ENCODE peak calls at places on chromosomes 2 and 18, in five cellular contexts. L is GM12878, M is upper lobe of left lung, G is stomach, J is HepG2. D is an unnamed sample.

GRCh38 chr2:75570024-75570947 is 9.5 kb upstream of the EVA1A start:
- DNase-seq in J (no peak), G (no peak), L (no peak), M (no peak), D (no peak)

GRCh38 chr2:236684534-236685256 is 115.1 kb downstream of the ACKR3 start:
- DNase-seq in M (no peak), L (no peak), J (no peak), G (no peak), D (no peak)

GRCh38 chr2:27723372-27724144 is 48.0 kb upstream of the MRPL33 start:
- DNase-seq in L (no peak), M (peak; percentile 79), J (peak; percentile 75), G (peak; percentile 79), D (peak; percentile 70)

GRCh38 chr2:51624995-51625394 is 593.1 kb upstream of the NRXN1 start:
- DNase-seq in L (no peak), J (no peak), M (no peak), G (no peak), D (no peak)

GRCh38 chr2:222972420-222972819 is 79.6 kb upstream of the KCNE4 start:
- DNase-seq in M (no peak), J (no peak), G (no peak), L (no peak), D (no peak)

GRCh38 chr18:54327818-54328217 is 29.8 kb downstream of the STARD6 start:
- DNase-seq in J (no peak), M (no peak), L (no peak), G (no peak), D (no peak)

GRCh38 chr2:11796190-11797171 is 50.0 kb downstream of the LPIN1 start:
- DNase-seq in J (no peak), M (no peak), G (no peak), L (no peak), D (no peak)

GRCh38 chr2:118696786-118697465 is 150.5 kb downstream of the EN1 start:
- DNase-seq in J (no peak), M (no peak), G (no peak), L (no peak), D (no peak)

GRCh38 chr2:188293601-188294482 is 2.2 kb downstream of the GULP1 start:
- DNase-seq in L (no peak), G (peak; percentile 81), M (peak; percentile 66), J (no peak), D (peak; percentile 79)

GRCh38 chr18:24446953-24447537 is 13.4 kb upstream of the HRH4 start:
- DNase-seq in J (no peak), M (no peak), G (no peak), L (no peak), D (no peak)

GRCh38 chr2:128808462-128809255 is 490.0 kb upstream of the HS6ST1 start:
- DNase-seq in L (no peak), M (no peak), G (no peak), J (no peak), D (no peak)

GRCh38 chr2:160169401-160169918 is 30.6 kb downstream of the ITGB6 start:
- DNase-seq in L (no peak), M (no peak), J (no peak), G (no peak), D (no peak)

DNA sequence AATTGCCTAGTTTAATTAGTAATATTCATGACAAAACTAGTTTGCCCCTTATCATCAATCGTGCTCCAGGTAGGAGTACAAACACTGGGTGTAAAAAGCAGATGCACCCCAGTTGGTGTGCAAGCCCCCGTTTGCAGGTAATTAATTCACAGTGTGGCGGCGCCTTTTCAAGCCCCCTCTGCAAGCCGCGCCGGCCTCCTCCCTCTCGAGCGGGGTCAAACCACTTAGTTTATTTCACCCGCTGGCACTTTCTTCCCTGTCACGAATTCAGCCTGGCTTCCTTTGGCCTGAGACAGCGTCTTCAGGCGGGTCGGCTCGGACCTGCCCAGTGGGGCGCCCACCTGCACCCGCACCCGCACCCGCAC is 64.7 kb upstream of the MAPRE2 start:
- DNase-seq in M (no peak), L (no peak), J (no peak), G (no peak), D (no peak)
- H3K27ac ChIP-seq in M (no peak overlapping the region), L (no peak overlapping the region), J (peak overlapping the region; percentile 46), G (peak overlapping the region; percentile 93), D (peak overlapping the region; percentile 88)

GRCh38 chr2:64645014-64645418 is 8.7 kb downstream of the SERTAD2 start:
- DNase-seq in G (peak; percentile 52), L (no peak), M (peak; percentile 76), J (peak; percentile 78), D (peak; percentile 63)
- TF ChIP-seq EP300 in G (no peak), L (no peak), M (no peak), J (no peak), D (no peak)

DNA sequence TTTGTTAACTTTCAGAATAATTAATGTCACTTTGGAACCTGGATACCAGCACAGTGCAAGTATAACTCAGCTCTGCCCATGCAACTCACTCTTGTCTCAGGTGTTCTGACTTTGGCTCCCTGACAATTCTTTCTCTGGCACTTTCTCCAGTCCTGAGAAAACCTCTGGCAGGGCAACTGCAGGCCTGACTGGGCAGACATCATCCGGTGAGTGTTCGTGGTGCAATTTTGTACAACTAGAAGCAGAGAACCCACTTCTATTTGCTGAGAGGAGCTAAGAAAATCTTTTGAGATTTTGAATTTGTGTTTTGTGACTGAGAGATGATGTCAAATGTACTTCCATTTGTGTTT is 142.9 kb downstream of the AQP4 start:
- DNase-seq in J (no peak), G (no peak), M (no peak), L (no peak), D (no peak)
- TF ChIP-seq POLR2AphosphoS5 in J (no peak), G (no peak), M (no peak), L (no peak), D (no peak)

GRCh38 chr2:37855283-37856041 is 69.6 kb upstream of the RMDN2 start:
- DNase-seq in L (no peak), J (no peak), G (peak; percentile 56), M (peak; percentile 68), D (no peak)

GRCh38 chr2:37857485-37858196 is 67.4 kb upstream of the RMDN2 start:
- DNase-seq in M (no peak), J (no peak), G (no peak), L (no peak), D (no peak)

GRCh38 chr2:37858725-37859267 is 66.3 kb upstream of the RMDN2 start:
- DNase-seq in J (no peak), L (no peak), G (no peak), M (no peak), D (no peak)

GRCh38 chr2:37856101-37856751 is 68.9 kb upstream of the RMDN2 start:
- DNase-seq in M (no peak), J (no peak), L (no peak), G (no peak), D (no peak)

GRCh38 chr2:37858197-37858711 is 66.8 kb upstream of the RMDN2 start:
- DNase-seq in L (no peak), M (no peak), G (no peak), J (no peak), D (peak; percentile 15)
- H3K27ac ChIP-seq in L (no peak overlapping the region), M (no peak overlapping the region), G (no peak overlapping the region), J (no peak overlapping the region), D (peak overlapping the region; percentile 73)

GRCh38 chr2:214096200-214096599 is 314.7 kb upstream of the VWC2L start:
- DNase-seq in J (no peak), M (no peak), G (no peak), L (no peak), D (no peak)
- TF ChIP-seq EP300 in J (no peak), M (no peak), G (no peak), L (no peak), D (no peak)

GRCh38 chr2:150485871-150486538 is 1.5 kb downstream of the RND3 start:
- DNase-seq in G (peak; percentile 80), L (no peak), J (no peak), M (peak; percentile 63), D (peak; percentile 80)

GRCh38 chr2:150486539-150487484 is 655 bp downstream of the RND3 start:
- DNase-seq in M (peak; percentile 27), L (no peak), G (peak; percentile 50), J (no peak), D (peak; percentile 54)

GRCh38 chr2:150490466-150490865 is 3.0 kb upstream of the RND3 start:
- DNase-seq in J (no peak), L (no peak), M (no peak), G (no peak), D (no peak)

GRCh38 chr2:150485114-150485870 is 2.2 kb downstream of the RND3 start:
- DNase-seq in M (peak; percentile 74), J (peak; percentile 30), G (peak; percentile 89), L (no peak), D (peak; percentile 89)

GRCh38 chr2:150487537-150488429 is at the start of gene RND3:
- DNase-seq in J (peak; percentile 87), G (peak; percentile 96), L (no peak), M (peak; percentile 94), D (peak; percentile 97)
- TF ChIP-seq POLR2AphosphoS5 in J (no peak), G (peak; percentile 98), L (no peak), M (peak; percentile 95), D (peak; percentile 100)

GRCh38 chr2:230680463-230681195 is 32.0 kb upstream of the CAB39 start:
- DNase-seq in G (no peak), M (no peak), J (no peak), L (no peak), D (no peak)
- H3K27ac ChIP-seq in G (no peak overlapping the region), M (no peak overlapping the region), J (no peak overlapping the region), L (no peak overlapping the region), D (no peak overlapping the region)

GRCh38 chr2:134134313-134134706 is 119.6 kb upstream of the MGAT5 start:
- DNase-seq in L (no peak), J (no peak), M (no peak), G (no peak), D (no peak)

GRCh38 chr2:134134827-134135226 is 119.0 kb upstream of the MGAT5 start:
- DNase-seq in L (no peak), J (no peak), M (no peak), G (no peak), D (no peak)

GRCh38 chr2:134133622-134134312 is 120.1 kb upstream of the MGAT5 start:
- DNase-seq in L (no peak), G (no peak), M (no peak), J (no peak), D (no peak)

GRCh38 chr2:134131681-134132486 is 122.0 kb upstream of the MGAT5 start:
- DNase-seq in G (no peak), M (no peak), L (no peak), J (no peak), D (no peak)

GRCh38 chr2:134132487-134132857 is 121.4 kb upstream of the MGAT5 start:
- DNase-seq in G (no peak), L (no peak), M (no peak), J (peak; percentile 80), D (no peak)
- TF ChIP-seq EP300 in G (no peak), L (no peak), M (no peak), J (peak; percentile 55), D (no peak)

GRCh38 chr2:3581367-3582262 is 6.6 kb downstream of the RPS7 start:
- DNase-seq in M (no peak), J (no peak), L (no peak), G (no peak), D (no peak)
- TF ChIP-seq POLR2AphosphoS5 in M (no peak), J (peak; percentile 33), L (peak; percentile 68), G (no peak), D (no peak)

DNA sequence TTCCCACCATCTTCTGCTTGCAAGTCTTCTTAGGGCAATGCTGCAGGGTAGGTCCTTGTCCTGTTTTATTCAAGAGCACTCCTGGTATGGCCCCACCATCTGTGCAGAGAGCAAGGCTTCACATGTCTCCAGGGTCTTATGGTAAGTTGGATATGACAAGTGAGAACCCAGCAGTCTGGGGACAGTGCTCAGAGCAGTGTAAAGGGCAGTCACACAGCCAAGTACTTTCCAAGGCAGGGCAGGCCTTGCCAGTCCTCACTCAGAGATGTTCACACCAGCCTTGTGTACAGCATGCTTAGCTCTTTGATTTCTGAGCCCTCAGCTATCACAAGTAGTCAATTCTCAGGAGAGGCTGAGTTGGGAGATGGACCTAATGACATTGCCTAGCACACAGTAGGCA is 86.5 kb upstream of the CTAGE1 start:
- DNase-seq in J (no peak), M (no peak), L (no peak), G (no peak), D (no peak)
- H3K27ac ChIP-seq in J (no peak overlapping the region), M (peak overlapping the region; percentile 37), L (no peak overlapping the region), G (peak overlapping the region; percentile 45), D (peak overlapping the region; percentile 37)

D was measured in transverse colon.